ENCODE peak calls at places on chromosomes 7 and 10, in six cellular contexts. U is H1, E is left ventricle myocardium inferior, Q is ovary, B is Caco-2, L is neural progenitor cell. M is an unnamed sample.
A peak's percentile ranks its signal among the peaks of the same experiment; 100 is the strongest.

GRCh38 chr7:44325181-44325671 is at the start of gene CAMK2B:
- DNase-seq in L (peak; percentile 65), E (no peak), B (no peak), Q (no peak), U (no peak), M (no peak)

GRCh38 chr10:96974348-96974747 is 142.2 kb downstream of the LCOR start:
- DNase-seq in E (no peak), B (no peak), U (no peak), L (no peak), Q (no peak), M (peak; percentile 45)

GRCh38 chr10:54703086-54703485 is 97.9 kb downstream of the PCDH15 start:
- DNase-seq in U (no peak), E (no peak), Q (no peak), B (no peak), L (no peak), M (no peak)

GRCh38 chr10:53572799-53573198 is 800.2 kb upstream of the MBL2 start:
- DNase-seq in U (no peak), L (no peak), Q (no peak), B (no peak), E (no peak), M (no peak)

GRCh38 chr10:30058111-30058510 is 1.3 kb downstream of the JCAD start:
- DNase-seq in L (no peak), Q (peak; percentile 28), E (no peak), B (no peak), U (no peak), M (no peak)

GRCh38 chr10:91907914-91908357 is 1.4 kb downstream of the FGFBP3 start:
- DNase-seq in Q (no peak), L (peak; percentile 57), E (no peak), U (no peak), B (no peak), M (no peak)

GRCh38 chr10:7756360-7756992 is 31.3 kb downstream of the KIN start:
- DNase-seq in Q (no peak), B (peak; percentile 56), E (no peak), U (no peak), L (peak; percentile 39), M (no peak)

GRCh38 chr7:22445140-22445722 is 54.8 kb downstream of the STEAP1B start:
- DNase-seq in U (no peak), Q (peak; percentile 56), B (no peak), E (peak; percentile 86), L (peak; percentile 21), M (no peak)

GRCh38 chr10:78763651-78764395 is 304.9 kb upstream of the ZMIZ1 start:
- DNase-seq in Q (peak; percentile 69), L (no peak), B (no peak), U (no peak), E (peak; percentile 47), M (no peak)

GRCh38 chr10:116410351-116410750 is 17.3 kb upstream of the PNLIPRP3 start:
- DNase-seq in E (no peak), Q (no peak), B (no peak), U (no peak), L (no peak), M (no peak)

GRCh38 chr7:121079425-121080169 is 91.1 kb downstream of the CPED1 start:
- DNase-seq in B (no peak), U (no peak), E (no peak), L (no peak), Q (no peak), M (no peak)

GRCh38 chr7:67610897-67611296 is 614.3 kb downstream of the TYW1 start:
- DNase-seq in L (no peak), E (no peak), Q (no peak), B (no peak), U (no peak), M (no peak)

GRCh38 chr10:125868372-125868975 is 12.6 kb downstream of the DHX32 start:
- DNase-seq in L (peak; percentile 54), U (no peak), E (no peak), Q (no peak), B (peak; percentile 56), M (peak; percentile 13)

GRCh38 chr7:136677456-136678365 is 190.7 kb upstream of the CHRM2 start:
- DNase-seq in U (no peak), E (no peak), B (no peak), L (no peak), Q (no peak), M (no peak)

GRCh38 chr7:85702348-85702747 is 515.5 kb upstream of the SEMA3D start:
- DNase-seq in U (no peak), Q (no peak), E (no peak), L (no peak), B (no peak), M (no peak)

GRCh38 chr10:91698258-91698657 is 65.4 kb upstream of the PPP1R3C start:
- DNase-seq in E (no peak), B (no peak), Q (no peak), U (no peak), L (no peak), M (no peak)

GRCh38 chr7:134811798-134812197 is 32.4 kb downstream of the CALD1 start:
- DNase-seq in L (no peak), Q (no peak), E (no peak), B (no peak), U (no peak), M (no peak)

GRCh38 chr7:100040575-100040974 is 9.0 kb upstream of the ZSCAN21 start:
- DNase-seq in Q (no peak), B (no peak), L (no peak), E (no peak), U (no peak), M (no peak)

GRCh38 chr7:66626236-66626957 is 2.3 kb upstream of the KCTD7 start:
- DNase-seq in E (no peak), L (no peak), Q (no peak), U (no peak), B (peak; percentile 33), M (peak; percentile 16)

GRCh38 chr10:72061491-72061890 is 26.9 kb downstream of the SPOCK2 start:
- DNase-seq in U (peak; percentile 71), B (peak; percentile 61), Q (no peak), L (peak; percentile 59), E (no peak), M (no peak)

GRCh38 chr10:119208553-119208940 is 1.2 kb downstream of the GRK5 start:
- DNase-seq in B (no peak), Q (no peak), U (no peak), E (no peak), L (no peak), M (no peak)

GRCh38 chr10:119207713-119208552 is 562 bp downstream of the GRK5 start:
- DNase-seq in E (peak; percentile 47), U (peak; percentile 81), L (peak; percentile 56), B (peak; percentile 59), Q (peak; percentile 69), M (no peak)

GRCh38 chr10:119207367-119207668 is at the start of gene GRK5:
- DNase-seq in U (peak; percentile 89), E (peak; percentile 95), L (peak; percentile 99), Q (peak; percentile 96), B (peak; percentile 96), M (peak; percentile 85)

GRCh38 chr10:119205926-119206602 is 1.3 kb upstream of the GRK5 start:
- DNase-seq in Q (peak; percentile 67), E (peak; percentile 83), B (no peak), U (peak; percentile 62), L (peak; percentile 55), M (no peak)

GRCh38 chr10:119206603-119207366 is 586 bp upstream of the GRK5 start:
- DNase-seq in B (peak; percentile 87), L (peak; percentile 91), U (peak; percentile 84), E (peak; percentile 77), Q (peak; percentile 80), M (no peak)
- TF ChIP-seq CTCF in B (peak; percentile 75), L (peak; percentile 80), U (peak; percentile 85), E (peak; percentile 93), Q (peak; percentile 46), M (peak; percentile 18)

GRCh38 chr7:139487366-139488080 is 4.0 kb upstream of the KLRG2 start:
- DNase-seq in L (no peak), Q (no peak), E (no peak), B (no peak), U (no peak), M (no peak)

GRCh38 chr7:139482122-139482521 is 1.4 kb downstream of the KLRG2 start:
- DNase-seq in U (no peak), E (no peak), L (no peak), Q (no peak), B (no peak), M (no peak)

GRCh38 chr7:139481364-139481763 is 2.1 kb downstream of the KLRG2 start:
- DNase-seq in U (no peak), L (no peak), B (no peak), Q (no peak), E (no peak), M (no peak)

GRCh38 chr7:139479620-139480019 is 3.9 kb downstream of the KLRG2 start:
- DNase-seq in E (no peak), Q (no peak), L (no peak), B (no peak), U (no peak), M (no peak)

DNA sequence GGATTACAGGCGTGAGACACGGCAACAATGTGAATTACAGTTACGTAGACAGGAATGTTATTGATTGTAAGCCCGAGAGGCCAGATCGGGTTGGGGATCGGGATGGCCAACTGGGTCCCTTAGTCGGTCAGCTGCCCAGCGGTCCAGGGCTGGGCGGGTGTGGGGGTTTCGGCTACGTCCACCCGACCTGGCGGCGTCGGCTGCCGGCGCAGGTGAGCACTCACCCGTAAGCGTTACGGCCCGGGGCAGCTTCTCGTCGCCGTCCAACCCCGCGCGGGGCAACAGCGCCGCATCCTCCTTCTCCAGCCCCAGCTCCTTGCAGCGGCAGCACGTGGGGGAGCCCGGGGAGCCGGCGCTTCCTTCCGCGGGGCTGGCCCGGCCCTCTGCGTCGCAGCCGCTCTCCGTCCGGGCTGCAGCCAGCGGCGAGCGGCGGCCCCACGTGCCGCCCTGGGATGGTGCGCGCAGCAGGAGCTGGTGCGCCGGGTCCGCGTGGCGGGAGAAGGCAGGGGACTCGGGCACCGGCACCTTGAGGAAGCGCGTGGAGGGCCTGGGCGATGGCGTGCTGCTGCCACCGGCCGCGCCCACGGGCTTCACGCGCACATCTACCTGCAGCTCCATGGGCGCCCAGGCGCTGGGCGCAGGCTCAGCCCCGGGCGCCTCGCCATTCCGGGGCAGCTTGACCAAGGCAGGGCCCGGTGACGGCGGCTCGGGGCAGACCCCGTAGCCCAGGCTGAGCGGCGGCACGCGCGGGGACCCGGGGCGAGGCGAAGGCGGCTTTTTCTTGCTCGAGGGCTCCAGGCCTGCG is 609 bp downstream of the KLRG2 start:
- DNase-seq in Q (no peak), E (no peak), B (peak; percentile 53), L (peak; percentile 70), U (peak; percentile 73), M (no peak)
- H3K4me3 ChIP-seq in Q (peak overlapping the region; percentile 1), E (peak overlapping the region; percentile 58), B (peak overlapping the region; percentile 56), L (peak overlapping the region; percentile 49), U (peak overlapping the region; percentile 71), M (no peak overlapping the region)

DNA sequence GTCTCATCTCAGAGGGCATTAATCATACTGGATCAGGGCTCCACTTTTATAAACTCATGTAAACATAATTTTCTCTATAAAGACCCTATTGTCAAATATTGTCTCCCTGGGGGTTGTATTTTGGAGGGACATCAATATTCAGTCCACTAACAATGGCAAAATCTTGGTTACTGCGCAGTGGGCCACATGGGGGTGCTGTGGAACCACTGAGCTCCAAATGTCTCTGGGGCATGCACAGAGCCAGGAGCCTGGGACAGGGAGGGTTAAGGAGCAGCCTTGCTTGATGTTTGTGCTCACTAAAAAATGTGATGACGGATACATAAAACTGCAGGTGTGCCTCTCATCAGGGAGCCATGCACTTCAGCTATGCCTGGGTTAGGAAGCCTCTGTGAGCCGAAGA is 62.1 kb upstream of the PRSS58 start:
- DNase-seq in U (no peak), L (no peak), Q (no peak), B (peak; percentile 29), E (no peak), M (no peak)
- TF ChIP-seq CTCF in U (peak; percentile 67), L (peak; percentile 64), Q (no peak), B (peak; percentile 28), E (no peak), M (no peak)

GRCh38 chr7:97623333-97623732 is 108.6 kb upstream of the TAC1 start:
- DNase-seq in Q (no peak), B (no peak), L (no peak), E (no peak), U (no peak), M (no peak)
- H3K4me3 ChIP-seq in Q (no peak overlapping the region), B (no peak overlapping the region), L (no peak overlapping the region), E (no peak overlapping the region), U (no peak overlapping the region), M (no peak overlapping the region)